ENCODE peak calls at places on chromosomes 16 and 17, in four cellular contexts. T, D, V and R are unnamed samples.

GRCh38 chr16:57620316-57621231 is 7.9 kb upstream of the ADGRG1 start:
- DNase-seq in T (no peak), D (no peak), V (no peak), R (no peak)

GRCh38 chr16:10745856-10746255 is 2.2 kb downstream of the NUBP1 start:
- DNase-seq in T (no peak), D (no peak), V (no peak), R (no peak)

GRCh38 chr17:12365805-12366204 is 299.9 kb upstream of the MYOCD start:
- DNase-seq in T (no peak), D (peak), V (no peak), R (peak)

GRCh38 chr16:21685034-21685455 is 21.3 kb downstream of the OTOA start:
- DNase-seq in T (no peak), D (no peak), V (no peak), R (no peak)

GRCh38 chr16:82294874-82295273 is 124.8 kb upstream of the MPHOSPH6 start:
- DNase-seq in T (no peak), D (no peak), V (no peak), R (no peak)

GRCh38 chr16:29742683-29743275 is 3.0 kb downstream of the C16orf54 start:
- DNase-seq in T (no peak), D (no peak), V (no peak), R (no peak)

GRCh38 chr16:27112093-27112811 is 45.5 kb downstream of the C16orf82 start:
- DNase-seq in T (no peak), D (no peak), V (no peak), R (no peak)

GRCh38 chr17:16363749-16364536 is 10.7 kb upstream of the CENPV start:
- DNase-seq in T (peak), D (peak), V (peak), R (peak)

GRCh38 chr16:3021449-3022207 is 1.5 kb downstream of the TNFRSF12A start:
- DNase-seq in T (peak), D (peak), V (peak), R (peak)

GRCh38 chr17:40483679-40484078 is 17.7 kb downstream of the TNS4 start:
- DNase-seq in T (no peak), D (no peak), V (no peak), R (no peak)

GRCh38 chr16:28863929-28864886 is 565 bp downstream of the SH2B1 start:
- DNase-seq in T (peak), D (no peak), V (peak), R (no peak)

GRCh38 chr17:60040843-60041242 is 37.9 kb downstream of the HEATR6 start:
- DNase-seq in T (no peak), D (no peak), V (no peak), R (no peak)

GRCh38 chr16:53982631-53983042 is 278.7 kb downstream of the FTO start:
- DNase-seq in T (no peak), D (no peak), V (no peak), R (no peak)

GRCh38 chr16:89870440-89870839 is 3.0 kb upstream of the TCF25 start:
- DNase-seq in T (no peak), D (no peak), V (no peak), R (no peak)

GRCh38 chr17:68981288-68981687 is 26.1 kb upstream of the ABCA8 start:
- DNase-seq in T (no peak), D (peak), V (peak), R (no peak)

GRCh38 chr17:54085934-54086333 is 263.2 kb downstream of the KIF2B start:
- DNase-seq in T (no peak), D (no peak), V (no peak), R (no peak)

GRCh38 chr17:28199728-28200127 is 119.3 kb upstream of the TMEM97 start:
- DNase-seq in T (no peak), D (no peak), V (no peak), R (no peak)

GRCh38 chr17:76544123-76544915 is 4.5 kb downstream of the PRCD start:
- DNase-seq in T (peak), D (no peak), V (peak), R (no peak)

GRCh38 chr17:78929908-78930775 is 5.0 kb upstream of the TIMP2 start:
- DNase-seq in T (no peak), D (no peak), V (no peak), R (no peak)

GRCh38 chr16:17245727-17246576 is 224.8 kb downstream of the XYLT1 start:
- DNase-seq in T (no peak), D (no peak), V (no peak), R (no peak)

GRCh38 chr17:38706625-38707298 is 1.7 kb downstream of the MLLT6 start:
- DNase-seq in T (no peak), D (no peak), V (peak), R (no peak)

GRCh38 chr17:74766413-74766812 is 9.7 kb downstream of the NAT9 start:
- DNase-seq in T (no peak), D (no peak), V (no peak), R (no peak)

GRCh38 chr17:36946726-36947091 is 2.0 kb upstream of the AATF start:
- DNase-seq in T (no peak), D (no peak), V (no peak), R (no peak)

GRCh38 chr17:10844667-10845387 is 6.9 kb upstream of the PIRT start:
- DNase-seq in T (peak), D (peak), V (peak), R (peak)

GRCh38 chr16:88785106-88785924 is at the start of gene PIEZO1:
- DNase-seq in T (no peak), D (peak), V (peak), R (no peak)

GRCh38 chr16:11170201-11170600 is 85.8 kb downstream of the SOCS1 start:
- DNase-seq in T (no peak), D (no peak), V (no peak), R (no peak)

GRCh38 chr17:68048996-68049395 is 13.5 kb downstream of the KPNA2 start:
- DNase-seq in T (no peak), D (no peak), V (no peak), R (no peak)

GRCh38 chr17:17820046-17820445 is 16.7 kb downstream of the SREBF1 start:
- DNase-seq in T (no peak), D (no peak), V (no peak), R (no peak)

GRCh38 chr17:17819561-17819995 is 17.2 kb downstream of the SREBF1 start:
- DNase-seq in T (peak), D (peak), V (peak), R (no peak)

GRCh38 chr17:17822189-17822978 is 14.4 kb downstream of the SREBF1 start:
- DNase-seq in T (peak), D (peak), V (peak), R (no peak)

GRCh38 chr17:17819111-17819510 is 17.7 kb downstream of the SREBF1 start:
- DNase-seq in T (no peak), D (no peak), V (peak), R (no peak)

GRCh38 chr17:17820457-17821158 is 16.2 kb downstream of the SREBF1 start:
- DNase-seq in T (no peak), D (no peak), V (no peak), R (no peak)
- H3K27ac ChIP-seq in T (peak), D (no peak), V (no peak), R (no peak)

GRCh38 chr17:58631523-58632323 is 60.1 kb downstream of the TEX14 start:
- DNase-seq in T (peak), D (peak), V (peak), R (peak)
- TF ChIP-seq CTCF in T (peak), D (peak), V (peak), R (no peak)

GRCh38 chr17:48483471-48484131 is 47.2 kb downstream of the HOXB1 start:
- DNase-seq in T (no peak), D (no peak), V (no peak), R (no peak)
- H3K4me3 ChIP-seq in T (no peak), D (no peak), V (no peak), R (no peak)

DNA sequence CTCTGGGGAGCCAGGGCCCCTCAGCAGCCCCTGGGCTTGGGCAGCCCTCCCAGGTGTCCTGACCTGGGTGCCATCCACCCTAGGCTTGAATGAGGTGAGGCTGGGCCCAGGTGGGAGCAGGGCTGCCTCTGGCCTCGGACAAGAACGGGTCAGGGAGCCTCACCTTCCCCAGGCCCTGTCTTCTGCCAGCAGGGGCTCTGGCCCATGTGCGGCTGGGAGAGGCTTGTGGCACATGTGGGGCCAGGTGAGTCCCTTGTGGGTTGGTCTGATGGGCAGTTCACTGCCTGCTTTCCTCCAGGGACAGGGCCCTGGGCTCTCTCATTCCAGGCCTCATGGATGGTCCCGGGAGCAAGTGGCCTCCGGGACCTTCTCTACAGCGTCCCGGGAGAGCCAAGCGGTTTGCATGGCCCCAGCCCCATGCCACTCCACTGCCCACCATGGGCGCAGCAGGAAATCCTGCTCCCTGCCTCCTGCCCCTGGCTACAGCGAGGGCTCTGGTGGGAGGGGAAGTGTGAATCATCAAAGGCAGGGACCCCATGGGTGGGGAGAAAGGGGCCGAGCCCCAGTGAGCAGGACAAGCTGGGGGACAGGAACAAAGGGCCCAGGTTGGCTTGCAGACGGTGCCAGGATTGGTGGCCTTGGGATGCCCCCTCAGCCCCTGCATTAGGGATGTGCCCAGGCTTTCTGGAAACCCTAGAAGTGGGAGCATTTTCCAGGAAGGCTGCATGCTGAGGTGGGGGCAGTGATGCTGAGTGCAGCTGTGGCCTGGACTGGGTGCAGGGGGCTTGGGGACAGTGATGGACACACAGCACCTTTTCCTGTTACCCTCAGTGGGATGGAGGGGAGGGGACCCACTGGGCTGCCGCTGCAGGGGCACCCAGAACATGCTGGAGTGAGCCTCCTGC is 12.2 kb downstream of the VASN start:
- DNase-seq in T (no peak), D (no peak), V (no peak), R (no peak)
- H3K27ac ChIP-seq in T (peak), D (peak), V (no peak), R (peak)

GRCh38 chr17:50316016-50316587 is 29.8 kb upstream of the XYLT2 start:
- DNase-seq in T (no peak), D (no peak), V (no peak), R (no peak)

GRCh38 chr17:50317121-50317520 is 28.8 kb upstream of the XYLT2 start:
- DNase-seq in T (no peak), D (no peak), V (no peak), R (no peak)

GRCh38 chr17:50319630-50320029 is 26.3 kb upstream of the XYLT2 start:
- DNase-seq in T (no peak), D (no peak), V (no peak), R (no peak)

GRCh38 chr17:50322271-50322670 is 23.7 kb upstream of the XYLT2 start:
- DNase-seq in T (no peak), D (no peak), V (no peak), R (no peak)

GRCh38 chr17:50318551-50319310 is 27.2 kb upstream of the XYLT2 start:
- DNase-seq in T (no peak), D (no peak), V (no peak), R (no peak)
- TF ChIP-seq CTCF in T (no peak), D (no peak), V (no peak), R (no peak)

GRCh38 chr17:7014995-7015586 is 2.7 kb downstream of the RNASEK start:
- DNase-seq in T (no peak), D (no peak), V (no peak), R (no peak)
- H3K4me3 ChIP-seq in T (peak), D (peak), V (no peak), R (peak)

DNA sequence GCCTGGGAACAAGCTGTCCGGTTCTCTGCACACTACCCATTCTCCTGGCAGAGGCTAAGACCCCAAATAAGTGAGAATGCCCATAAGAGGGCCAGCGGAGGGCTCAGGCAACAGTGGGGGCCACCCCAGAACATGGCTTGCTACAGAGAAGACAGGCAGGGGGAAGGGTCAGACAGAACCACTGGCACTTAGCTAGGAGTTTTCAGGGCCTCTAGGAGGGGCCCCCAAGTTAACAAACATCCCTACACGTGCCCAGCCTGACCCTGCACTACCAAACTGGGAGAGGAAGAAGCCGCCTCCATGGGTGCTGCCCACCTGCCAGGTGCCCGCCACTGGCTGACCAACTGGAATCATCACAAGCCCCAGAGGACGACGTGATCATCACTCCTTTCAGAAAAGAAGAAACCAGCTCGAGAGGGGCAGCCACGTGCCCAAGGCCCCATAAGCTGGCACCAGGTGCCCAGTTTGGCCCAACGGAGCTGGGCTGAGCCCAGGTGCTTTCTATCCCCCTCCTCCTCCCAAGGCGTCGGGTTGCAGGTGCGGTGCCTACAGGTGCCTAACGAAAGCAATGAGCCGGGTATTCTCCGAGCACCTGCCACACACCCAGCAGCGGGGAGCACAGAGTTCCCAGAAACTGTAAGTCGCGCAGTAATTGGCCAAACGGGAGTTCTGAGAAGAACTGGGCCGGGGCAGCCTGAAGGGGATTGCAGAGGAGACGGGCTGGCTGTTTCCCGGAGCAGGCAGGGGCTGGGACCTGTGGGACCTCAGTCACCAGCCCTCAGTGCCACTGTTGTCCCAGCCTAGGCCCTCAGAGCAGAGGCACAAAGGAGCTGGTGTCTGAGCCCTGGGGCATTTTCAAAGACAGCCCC is 13.2 kb downstream of the RPH3AL start:
- DNase-seq in T (no peak), D (no peak), V (no peak), R (no peak)
- H3K27ac ChIP-seq in T (no peak), D (no peak), V (peak), R (no peak)

DNA sequence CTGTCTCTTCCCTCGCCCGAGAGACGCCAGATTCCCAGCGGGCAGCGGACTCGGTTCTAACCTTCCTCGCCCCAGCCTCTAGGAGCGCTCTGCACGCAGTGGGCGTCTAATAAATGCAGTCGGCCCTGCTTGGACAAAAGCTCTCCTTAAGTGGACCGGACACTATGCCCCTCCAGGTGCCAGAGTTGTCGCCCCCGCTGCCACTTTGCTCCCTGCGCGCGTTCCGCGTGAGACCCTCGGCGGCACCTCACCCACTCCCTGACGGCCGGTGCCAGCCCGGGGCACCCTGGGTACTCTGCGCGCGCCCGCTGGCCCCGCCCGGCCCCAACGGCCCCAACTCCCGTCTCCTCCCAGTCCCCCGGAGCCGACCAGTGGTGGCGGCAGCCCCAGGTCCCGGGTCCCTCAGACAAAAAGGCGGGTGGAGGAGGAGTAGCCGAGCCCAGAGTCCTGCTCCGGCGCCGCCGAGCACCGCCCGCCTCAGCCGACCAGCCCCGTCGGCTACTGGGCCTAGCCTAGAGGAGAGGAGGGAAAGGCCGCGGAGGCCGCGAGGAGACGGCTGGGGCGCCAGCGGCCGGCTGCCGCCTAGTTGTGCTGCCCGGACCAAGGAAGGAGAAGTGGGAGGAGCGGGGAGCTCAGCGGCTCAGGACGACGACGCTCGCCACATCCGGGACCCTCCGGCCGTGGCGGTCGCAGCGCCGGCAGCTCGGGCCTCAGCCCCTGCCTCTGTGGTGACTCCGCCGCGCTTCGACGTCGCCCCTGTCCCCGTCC is 123.0 kb downstream of the GOSR1 start:
- DNase-seq in T (peak), D (peak), V (peak), R (peak)
- TF ChIP-seq CTCF in T (peak), D (no peak), V (peak), R (peak)

DNA sequence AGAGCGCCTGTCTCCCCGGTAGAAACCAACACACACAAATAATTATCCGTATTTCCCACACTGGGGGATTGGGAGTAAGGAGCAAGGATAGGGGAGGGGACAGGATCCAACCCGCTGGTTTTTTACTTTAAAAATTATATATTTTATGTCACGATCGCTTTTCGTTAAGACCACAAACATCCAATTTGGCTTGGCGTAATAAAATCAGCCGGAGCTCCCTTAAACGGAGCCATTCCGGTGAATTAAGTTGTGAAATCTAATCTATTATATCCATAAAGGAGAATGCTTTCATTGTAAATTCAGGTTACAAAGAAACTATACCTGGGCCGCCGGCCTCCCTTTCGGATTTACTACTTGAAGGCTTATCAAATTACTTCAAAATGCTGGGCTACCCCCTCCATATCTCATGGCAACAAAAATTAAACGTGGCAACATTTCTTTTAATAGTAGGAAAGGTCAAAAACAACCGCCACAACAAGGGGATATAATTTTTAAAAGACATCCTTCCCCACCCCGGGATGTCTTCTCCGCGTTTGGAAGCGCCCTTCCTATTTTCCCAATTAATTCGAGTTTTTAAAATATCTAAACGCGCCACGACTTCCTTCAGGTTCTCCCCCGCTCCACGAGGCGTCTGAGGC is 47.1 kb upstream of the SLC38A10 start:
- DNase-seq in T (no peak), D (no peak), V (no peak), R (no peak)
- H3K4me3 ChIP-seq in T (peak), D (peak), V (no peak), R (peak)